ENCODE peak calls at places on chromosome 6, in eight cellular contexts. One of them, this sample, is unnamed.

GRCh38 chr6:36852481-36853147 is 13.4 kb upstream of the CPNE5 start:
- DNase-seq in fibroblast of lung: peak; percentile 68
- DNase-seq in Panc1: no peak
- DNase-seq in HepG2: peak; percentile 78
- DNase-seq in neural progenitor cell: no peak
- DNase-seq in GM23338: no peak
- DNase-seq in left ventricle myocardium inferior: no peak
- DNase-seq in right lobe of liver: no peak
- DNase-seq in this sample: no peak

GRCh38 chr6:169393753-169394152 is 140.1 kb upstream of the THBS2 start:
- DNase-seq in neural progenitor cell: no peak
- DNase-seq in HepG2: no peak
- DNase-seq in left ventricle myocardium inferior: no peak
- DNase-seq in GM23338: no peak
- DNase-seq in Panc1: no peak
- DNase-seq in right lobe of liver: no peak
- DNase-seq in fibroblast of lung: no peak
- DNase-seq in this sample: no peak

GRCh38 chr6:29916741-29917140 is 25.6 kb upstream of the HLA-A start:
- DNase-seq in fibroblast of lung: no peak
- DNase-seq in Panc1: no peak
- DNase-seq in right lobe of liver: no peak
- DNase-seq in HepG2: no peak
- DNase-seq in GM23338: no peak
- DNase-seq in left ventricle myocardium inferior: no peak
- DNase-seq in neural progenitor cell: no peak
- DNase-seq in this sample: no peak

GRCh38 chr6:77561768-77562314 is 91.0 kb upstream of the MEI4 start:
- DNase-seq in neural progenitor cell: no peak
- DNase-seq in Panc1: no peak
- DNase-seq in HepG2: no peak
- DNase-seq in GM23338: no peak
- DNase-seq in left ventricle myocardium inferior: no peak
- DNase-seq in right lobe of liver: no peak
- DNase-seq in fibroblast of lung: no peak
- DNase-seq in this sample: no peak

GRCh38 chr6:42010185-42010872 is 40.0 kb upstream of the TAF8 start:
- DNase-seq in left ventricle myocardium inferior: no peak
- DNase-seq in neural progenitor cell: peak; percentile 39
- DNase-seq in HepG2: no peak
- DNase-seq in Panc1: no peak
- DNase-seq in GM23338: peak; percentile 71
- DNase-seq in right lobe of liver: no peak
- DNase-seq in fibroblast of lung: no peak
- DNase-seq in this sample: no peak

GRCh38 chr6:104953410-104953953 is 3.4 kb upstream of the LIN28B start:
- DNase-seq in right lobe of liver: no peak
- DNase-seq in neural progenitor cell: peak; percentile 91
- DNase-seq in fibroblast of lung: no peak
- DNase-seq in Panc1: no peak
- DNase-seq in HepG2: no peak
- DNase-seq in left ventricle myocardium inferior: no peak
- DNase-seq in GM23338: peak; percentile 90
- DNase-seq in this sample: no peak

GRCh38 chr6:69098910-69099309 is 463.8 kb downstream of the ADGRB3 start:
- DNase-seq in left ventricle myocardium inferior: no peak
- DNase-seq in Panc1: no peak
- DNase-seq in fibroblast of lung: no peak
- DNase-seq in neural progenitor cell: no peak
- DNase-seq in right lobe of liver: no peak
- DNase-seq in HepG2: no peak
- DNase-seq in GM23338: peak; percentile 8
- DNase-seq in this sample: no peak

GRCh38 chr6:170306324-170307079 is at the start of gene FAM120B:
- DNase-seq in HepG2: peak; percentile 94
- DNase-seq in neural progenitor cell: peak; percentile 80
- DNase-seq in left ventricle myocardium inferior: peak; percentile 97
- DNase-seq in fibroblast of lung: peak; percentile 91
- DNase-seq in Panc1: peak; percentile 77
- DNase-seq in GM23338: peak; percentile 82
- DNase-seq in right lobe of liver: peak; percentile 99
- DNase-seq in this sample: peak; percentile 98

GRCh38 chr6:24930386-24930785 is 5.4 kb downstream of the RIPOR2 start:
- DNase-seq in HepG2: no peak
- DNase-seq in Panc1: no peak
- DNase-seq in right lobe of liver: no peak
- DNase-seq in fibroblast of lung: peak; percentile 90
- DNase-seq in GM23338: no peak
- DNase-seq in neural progenitor cell: peak; percentile 16
- DNase-seq in left ventricle myocardium inferior: no peak
- DNase-seq in this sample: no peak

GRCh38 chr6:3334579-3334978 is 75.8 kb downstream of the PSMG4 start:
- DNase-seq in Panc1: no peak
- DNase-seq in right lobe of liver: peak; percentile 93
- DNase-seq in left ventricle myocardium inferior: no peak
- DNase-seq in GM23338: no peak
- DNase-seq in neural progenitor cell: no peak
- DNase-seq in HepG2: no peak
- DNase-seq in fibroblast of lung: no peak
- DNase-seq in this sample: peak; percentile 86

GRCh38 chr6:41334482-41335023 is 855 bp upstream of the NCR2 start:
- DNase-seq in right lobe of liver: no peak
- DNase-seq in GM23338: no peak
- DNase-seq in neural progenitor cell: no peak
- DNase-seq in Panc1: no peak
- DNase-seq in fibroblast of lung: no peak
- DNase-seq in HepG2: no peak
- DNase-seq in left ventricle myocardium inferior: no peak
- DNase-seq in this sample: no peak

GRCh38 chr6:29504961-29505360 is 17.2 kb upstream of the MAS1L start:
- DNase-seq in fibroblast of lung: no peak
- DNase-seq in Panc1: no peak
- DNase-seq in left ventricle myocardium inferior: no peak
- DNase-seq in neural progenitor cell: no peak
- DNase-seq in right lobe of liver: no peak
- DNase-seq in GM23338: no peak
- DNase-seq in HepG2: no peak
- DNase-seq in this sample: peak; percentile 21

GRCh38 chr6:144156334-144156733 is 6.0 kb downstream of the STX11 start:
- DNase-seq in HepG2: no peak
- DNase-seq in right lobe of liver: no peak
- DNase-seq in GM23338: no peak
- DNase-seq in Panc1: no peak
- DNase-seq in neural progenitor cell: no peak
- DNase-seq in left ventricle myocardium inferior: no peak
- DNase-seq in fibroblast of lung: no peak
- DNase-seq in this sample: no peak

GRCh38 chr6:11459002-11459658 is 78.4 kb upstream of the TMEM170B start:
- DNase-seq in Panc1: no peak
- DNase-seq in fibroblast of lung: no peak
- DNase-seq in GM23338: no peak
- DNase-seq in neural progenitor cell: peak; percentile 40
- DNase-seq in left ventricle myocardium inferior: no peak
- DNase-seq in right lobe of liver: no peak
- DNase-seq in HepG2: no peak
- DNase-seq in this sample: no peak

GRCh38 chr6:3355011-3355357 is 96.2 kb downstream of the PSMG4 start:
- DNase-seq in neural progenitor cell: no peak
- DNase-seq in left ventricle myocardium inferior: no peak
- DNase-seq in fibroblast of lung: no peak
- DNase-seq in right lobe of liver: no peak
- DNase-seq in Panc1: no peak
- DNase-seq in GM23338: no peak
- DNase-seq in HepG2: no peak
- DNase-seq in this sample: no peak

GRCh38 chr6:168920289-168920688 is 333.4 kb downstream of the THBS2 start:
- DNase-seq in GM23338: no peak
- DNase-seq in left ventricle myocardium inferior: no peak
- DNase-seq in right lobe of liver: no peak
- DNase-seq in neural progenitor cell: no peak
- DNase-seq in HepG2: no peak
- DNase-seq in fibroblast of lung: no peak
- DNase-seq in Panc1: no peak
- DNase-seq in this sample: no peak

GRCh38 chr6:166005401-166005845 is 162.2 kb downstream of the TBXT start:
- DNase-seq in fibroblast of lung: peak; percentile 74
- DNase-seq in left ventricle myocardium inferior: peak; percentile 70
- DNase-seq in HepG2: no peak
- DNase-seq in GM23338: peak; percentile 35
- DNase-seq in Panc1: no peak
- DNase-seq in neural progenitor cell: peak; percentile 55
- DNase-seq in right lobe of liver: no peak
- DNase-seq in this sample: peak; percentile 25

GRCh38 chr6:38214159-38214558 is 394.6 kb downstream of the ZFAND3 start:
- DNase-seq in neural progenitor cell: no peak
- DNase-seq in fibroblast of lung: no peak
- DNase-seq in Panc1: no peak
- DNase-seq in GM23338: no peak
- DNase-seq in right lobe of liver: no peak
- DNase-seq in HepG2: no peak
- DNase-seq in left ventricle myocardium inferior: no peak
- DNase-seq in this sample: no peak

GRCh38 chr6:32109765-32110160 is 625 bp upstream of the TNXB start:
- DNase-seq in right lobe of liver: no peak
- DNase-seq in left ventricle myocardium inferior: no peak
- DNase-seq in fibroblast of lung: no peak
- DNase-seq in Panc1: no peak
- DNase-seq in GM23338: no peak
- DNase-seq in neural progenitor cell: no peak
- DNase-seq in HepG2: no peak
- DNase-seq in this sample: no peak

GRCh38 chr6:14074723-14075503 is 42.7 kb upstream of the CD83 start:
- DNase-seq in HepG2: no peak
- DNase-seq in GM23338: no peak
- DNase-seq in left ventricle myocardium inferior: no peak
- DNase-seq in neural progenitor cell: no peak
- DNase-seq in right lobe of liver: no peak
- DNase-seq in Panc1: no peak
- DNase-seq in fibroblast of lung: peak; percentile 59
- DNase-seq in this sample: no peak

GRCh38 chr6:140436023-140436811 is 1061.8 kb upstream of the CITED2 start:
- DNase-seq in GM23338: peak; percentile 83
- DNase-seq in fibroblast of lung: peak; percentile 96
- DNase-seq in neural progenitor cell: peak; percentile 69
- DNase-seq in Panc1: no peak
- DNase-seq in right lobe of liver: no peak
- DNase-seq in HepG2: no peak
- DNase-seq in left ventricle myocardium inferior: no peak
- DNase-seq in this sample: no peak

GRCh38 chr6:37182736-37183590 is 13.0 kb downstream of the PIM1 start:
- DNase-seq in HepG2: no peak
- DNase-seq in fibroblast of lung: no peak
- DNase-seq in left ventricle myocardium inferior: no peak
- DNase-seq in right lobe of liver: no peak
- DNase-seq in neural progenitor cell: no peak
- DNase-seq in Panc1: no peak
- DNase-seq in GM23338: no peak
- DNase-seq in this sample: no peak

GRCh38 chr6:114389111-114389510 is 46.3 kb upstream of the HS3ST5 start:
- DNase-seq in left ventricle myocardium inferior: no peak
- DNase-seq in right lobe of liver: no peak
- DNase-seq in neural progenitor cell: no peak
- DNase-seq in HepG2: no peak
- DNase-seq in GM23338: peak; percentile 46
- DNase-seq in fibroblast of lung: peak; percentile 0
- DNase-seq in Panc1: no peak
- DNase-seq in this sample: no peak

GRCh38 chr6:114390176-114390575 is 47.4 kb upstream of the HS3ST5 start:
- DNase-seq in right lobe of liver: no peak
- DNase-seq in left ventricle myocardium inferior: no peak
- DNase-seq in fibroblast of lung: peak; percentile 30
- DNase-seq in neural progenitor cell: peak; percentile 33
- DNase-seq in GM23338: peak; percentile 58
- DNase-seq in Panc1: no peak
- DNase-seq in HepG2: peak; percentile 21
- DNase-seq in this sample: no peak
- H3K27ac ChIP-seq in right lobe of liver: no peak overlapping the region
- H3K27ac ChIP-seq in left ventricle myocardium inferior: no peak overlapping the region
- H3K27ac ChIP-seq in fibroblast of lung: no peak overlapping the region
- H3K27ac ChIP-seq in neural progenitor cell: no peak overlapping the region
- H3K27ac ChIP-seq in GM23338: no peak overlapping the region
- H3K27ac ChIP-seq in Panc1: no peak overlapping the region
- H3K27ac ChIP-seq in HepG2: no peak overlapping the region
- H3K27ac ChIP-seq in this sample: no peak overlapping the region

GRCh38 chr6:20202699-20203302 is 9.5 kb downstream of the MBOAT1 start:
- DNase-seq in neural progenitor cell: no peak
- DNase-seq in GM23338: no peak
- DNase-seq in right lobe of liver: no peak
- DNase-seq in Panc1: no peak
- DNase-seq in HepG2: no peak
- DNase-seq in fibroblast of lung: no peak
- DNase-seq in left ventricle myocardium inferior: no peak
- DNase-seq in this sample: no peak
- H3K4me1 ChIP-seq in neural progenitor cell: no peaks in the 10 kb centered on the region
- H3K4me1 ChIP-seq in GM23338: peaks cover 41% of the 10 kb centered on the region
- H3K4me1 ChIP-seq in right lobe of liver: peaks cover 31% of the 10 kb centered on the region
- H3K4me1 ChIP-seq in Panc1: peaks cover 60% of the 10 kb centered on the region
- H3K4me1 ChIP-seq in HepG2: no peaks in the 10 kb centered on the region
- H3K4me1 ChIP-seq in fibroblast of lung: peaks cover 2% of the 10 kb centered on the region
- H3K4me1 ChIP-seq in left ventricle myocardium inferior: peaks cover 72% of the 10 kb centered on the region
- H3K4me1 ChIP-seq in this sample: peaks cover 37% of the 10 kb centered on the region

DNA sequence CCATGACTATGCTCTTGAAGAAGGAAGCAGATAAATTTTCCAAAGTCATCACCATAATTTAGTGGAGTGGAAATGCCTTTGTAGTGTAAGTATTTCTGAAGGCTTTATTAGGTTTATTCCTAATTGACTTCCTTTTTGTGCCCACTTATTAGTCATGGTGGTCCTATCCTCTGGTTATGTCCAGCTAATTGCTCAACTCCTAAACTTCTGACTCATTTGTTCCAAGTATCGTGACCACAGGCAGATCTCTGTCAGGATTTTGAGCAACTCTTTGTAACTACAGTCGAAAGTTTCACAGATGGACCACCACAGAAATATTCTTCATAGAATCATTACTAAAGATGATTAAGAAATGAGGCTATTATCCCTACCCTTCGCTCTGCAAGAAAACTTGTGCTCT is 315.6 kb upstream of the PTCHD4 start:
- DNase-seq in neural progenitor cell: no peak
- DNase-seq in GM23338: no peak
- DNase-seq in left ventricle myocardium inferior: no peak
- DNase-seq in HepG2: no peak
- DNase-seq in Panc1: no peak
- DNase-seq in right lobe of liver: no peak
- DNase-seq in fibroblast of lung: peak; percentile 93
- DNase-seq in this sample: no peak
- H3K27ac ChIP-seq in neural progenitor cell: no peak overlapping the region
- H3K27ac ChIP-seq in GM23338: no peak overlapping the region
- H3K27ac ChIP-seq in left ventricle myocardium inferior: no peak overlapping the region
- H3K27ac ChIP-seq in HepG2: no peak overlapping the region
- H3K27ac ChIP-seq in Panc1: no peak overlapping the region
- H3K27ac ChIP-seq in right lobe of liver: no peak overlapping the region
- H3K27ac ChIP-seq in fibroblast of lung: no peak overlapping the region
- H3K27ac ChIP-seq in this sample: no peak overlapping the region

DNA sequence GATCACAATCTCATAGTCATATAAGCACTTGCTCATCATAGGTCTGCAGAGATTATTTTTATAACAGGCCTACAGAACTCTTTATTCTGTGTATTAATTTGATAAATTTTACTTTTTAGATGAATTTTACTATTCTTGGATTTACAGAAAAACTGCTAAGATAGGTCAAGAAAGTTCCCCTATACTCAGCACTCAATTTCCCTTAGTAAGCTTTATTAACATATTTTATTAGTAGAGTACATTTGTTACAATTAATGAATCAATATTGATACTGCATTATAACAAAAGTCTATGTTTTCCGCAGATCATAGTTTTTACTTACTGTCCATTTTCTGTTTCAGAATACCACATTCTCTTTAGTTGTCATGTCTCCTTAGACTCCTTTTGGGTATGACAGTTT is 148.9 kb downstream of the GRM1 start:
- DNase-seq in right lobe of liver: no peak
- DNase-seq in GM23338: no peak
- DNase-seq in Panc1: no peak
- DNase-seq in fibroblast of lung: no peak
- DNase-seq in neural progenitor cell: no peak
- DNase-seq in HepG2: no peak
- DNase-seq in left ventricle myocardium inferior: no peak
- DNase-seq in this sample: no peak
- H3K4me1 ChIP-seq in right lobe of liver: no peaks in the 10 kb centered on the region
- H3K4me1 ChIP-seq in GM23338: no peaks in the 10 kb centered on the region
- H3K4me1 ChIP-seq in Panc1: no peaks in the 10 kb centered on the region
- H3K4me1 ChIP-seq in fibroblast of lung: no peaks in the 10 kb centered on the region
- H3K4me1 ChIP-seq in neural progenitor cell: no peaks in the 10 kb centered on the region
- H3K4me1 ChIP-seq in HepG2: no peaks in the 10 kb centered on the region
- H3K4me1 ChIP-seq in left ventricle myocardium inferior: no peaks in the 10 kb centered on the region
- H3K4me1 ChIP-seq in this sample: no peaks in the 10 kb centered on the region